ENCODE peak calls at places on chromosome 14, in eight cellular contexts. One of them, this sample, is unnamed.

GRCh38 chr14:92599786-92600185 is 86.2 kb downstream of the RIN3 start:
- DNase-seq in fibroblast of mammary gland: peak; percentile 36
- DNase-seq in adipocyte: no peak
- DNase-seq in AG04450: no peak
- DNase-seq in cardiac fibroblast: no peak
- DNase-seq in fibroblast of the aortic adventitia: no peak
- DNase-seq in fibroblast of pulmonary artery: no peak
- DNase-seq in HL-60: no peak
- DNase-seq in this sample: no peak

GRCh38 chr14:39266589-39266870 is 32.8 kb downstream of the MIA2 start:
- DNase-seq in cardiac fibroblast: no peak
- DNase-seq in fibroblast of mammary gland: no peak
- DNase-seq in AG04450: no peak
- DNase-seq in fibroblast of pulmonary artery: peak; percentile 47
- DNase-seq in HL-60: no peak
- DNase-seq in adipocyte: peak; percentile 75
- DNase-seq in fibroblast of the aortic adventitia: peak; percentile 48
- DNase-seq in this sample: peak; percentile 5

GRCh38 chr14:94320243-94320642 is 2.9 kb downstream of the SERPINA6 start:
- DNase-seq in AG04450: no peak
- DNase-seq in fibroblast of pulmonary artery: no peak
- DNase-seq in fibroblast of the aortic adventitia: no peak
- DNase-seq in HL-60: no peak
- DNase-seq in fibroblast of mammary gland: no peak
- DNase-seq in cardiac fibroblast: no peak
- DNase-seq in adipocyte: no peak
- DNase-seq in this sample: no peak

GRCh38 chr14:89813485-89814080 is 140.9 kb downstream of the EFCAB11 start:
- DNase-seq in adipocyte: peak; percentile 88
- DNase-seq in fibroblast of pulmonary artery: peak; percentile 78
- DNase-seq in fibroblast of the aortic adventitia: peak; percentile 83
- DNase-seq in cardiac fibroblast: peak; percentile 89
- DNase-seq in AG04450: peak; percentile 86
- DNase-seq in HL-60: no peak
- DNase-seq in fibroblast of mammary gland: peak; percentile 16
- DNase-seq in this sample: no peak

GRCh38 chr14:55715889-55716288 is 135.9 kb downstream of the KTN1 start:
- DNase-seq in AG04450: no peak
- DNase-seq in fibroblast of mammary gland: peak; percentile 95
- DNase-seq in HL-60: peak; percentile 22
- DNase-seq in fibroblast of pulmonary artery: peak; percentile 69
- DNase-seq in cardiac fibroblast: peak; percentile 89
- DNase-seq in fibroblast of the aortic adventitia: peak; percentile 67
- DNase-seq in adipocyte: peak; percentile 84
- DNase-seq in this sample: no peak

GRCh38 chr14:67510121-67510520 is 21.6 kb upstream of the TMEM229B start:
- DNase-seq in adipocyte: no peak
- DNase-seq in cardiac fibroblast: peak; percentile 22
- DNase-seq in AG04450: no peak
- DNase-seq in fibroblast of the aortic adventitia: peak; percentile 16
- DNase-seq in fibroblast of mammary gland: peak; percentile 59
- DNase-seq in HL-60: no peak
- DNase-seq in fibroblast of pulmonary artery: peak; percentile 24
- DNase-seq in this sample: no peak

GRCh38 chr14:85471156-85471555 is 58.8 kb upstream of the FLRT2 start:
- DNase-seq in fibroblast of mammary gland: peak; percentile 50
- DNase-seq in fibroblast of pulmonary artery: peak; percentile 74
- DNase-seq in adipocyte: peak; percentile 85
- DNase-seq in fibroblast of the aortic adventitia: peak; percentile 87
- DNase-seq in AG04450: no peak
- DNase-seq in cardiac fibroblast: peak; percentile 69
- DNase-seq in HL-60: no peak
- DNase-seq in this sample: no peak

GRCh38 chr14:24964048-24964447 is 85.9 kb downstream of the STXBP6 start:
- DNase-seq in HL-60: no peak
- DNase-seq in AG04450: no peak
- DNase-seq in fibroblast of pulmonary artery: no peak
- DNase-seq in fibroblast of mammary gland: no peak
- DNase-seq in fibroblast of the aortic adventitia: no peak
- DNase-seq in adipocyte: no peak
- DNase-seq in cardiac fibroblast: no peak
- DNase-seq in this sample: no peak

GRCh38 chr14:96364911-96365310 is 1.6 kb downstream of the GSKIP start:
- DNase-seq in adipocyte: no peak
- DNase-seq in fibroblast of pulmonary artery: no peak
- DNase-seq in cardiac fibroblast: no peak
- DNase-seq in fibroblast of mammary gland: no peak
- DNase-seq in AG04450: no peak
- DNase-seq in fibroblast of the aortic adventitia: no peak
- DNase-seq in HL-60: no peak
- DNase-seq in this sample: no peak

GRCh38 chr14:87667661-87668060 is 325.3 kb downstream of the GALC start:
- DNase-seq in fibroblast of pulmonary artery: no peak
- DNase-seq in fibroblast of mammary gland: no peak
- DNase-seq in cardiac fibroblast: no peak
- DNase-seq in AG04450: no peak
- DNase-seq in HL-60: no peak
- DNase-seq in adipocyte: no peak
- DNase-seq in fibroblast of the aortic adventitia: no peak
- DNase-seq in this sample: no peak

GRCh38 chr14:72680853-72681640 is 212.9 kb downstream of the DPF3 start:
- DNase-seq in fibroblast of pulmonary artery: no peak
- DNase-seq in adipocyte: no peak
- DNase-seq in AG04450: no peak
- DNase-seq in fibroblast of the aortic adventitia: no peak
- DNase-seq in HL-60: no peak
- DNase-seq in cardiac fibroblast: no peak
- DNase-seq in fibroblast of mammary gland: no peak
- DNase-seq in this sample: no peak

GRCh38 chr14:35285168-35285990 is 6.8 kb upstream of the PSMA6 start:
- DNase-seq in fibroblast of mammary gland: peak; percentile 77
- DNase-seq in adipocyte: no peak
- DNase-seq in fibroblast of the aortic adventitia: no peak
- DNase-seq in HL-60: peak; percentile 78
- DNase-seq in cardiac fibroblast: peak; percentile 39
- DNase-seq in fibroblast of pulmonary artery: no peak
- DNase-seq in AG04450: no peak
- DNase-seq in this sample: no peak

GRCh38 chr14:55926007-55926406 is 192.2 kb upstream of the PELI2 start:
- DNase-seq in HL-60: no peak
- DNase-seq in cardiac fibroblast: no peak
- DNase-seq in adipocyte: no peak
- DNase-seq in AG04450: no peak
- DNase-seq in fibroblast of mammary gland: no peak
- DNase-seq in fibroblast of the aortic adventitia: no peak
- DNase-seq in fibroblast of pulmonary artery: no peak
- DNase-seq in this sample: no peak

GRCh38 chr14:104777808-104778249 is 17.7 kb downstream of the AKT1 start:
- DNase-seq in cardiac fibroblast: no peak
- DNase-seq in HL-60: no peak
- DNase-seq in fibroblast of pulmonary artery: no peak
- DNase-seq in AG04450: no peak
- DNase-seq in fibroblast of mammary gland: no peak
- DNase-seq in fibroblast of the aortic adventitia: no peak
- DNase-seq in adipocyte: no peak
- DNase-seq in this sample: no peak

GRCh38 chr14:77051101-77051500 is 22.6 kb upstream of the IRF2BPL start:
- DNase-seq in HL-60: no peak
- DNase-seq in fibroblast of the aortic adventitia: peak; percentile 40
- DNase-seq in AG04450: no peak
- DNase-seq in adipocyte: no peak
- DNase-seq in cardiac fibroblast: no peak
- DNase-seq in fibroblast of mammary gland: no peak
- DNase-seq in fibroblast of pulmonary artery: no peak
- DNase-seq in this sample: no peak

GRCh38 chr14:33602396-33602795 is 348.5 kb downstream of the EGLN3 start:
- DNase-seq in adipocyte: no peak
- DNase-seq in HL-60: no peak
- DNase-seq in AG04450: no peak
- DNase-seq in fibroblast of the aortic adventitia: no peak
- DNase-seq in fibroblast of pulmonary artery: no peak
- DNase-seq in fibroblast of mammary gland: no peak
- DNase-seq in cardiac fibroblast: peak; percentile 57
- DNase-seq in this sample: no peak

GRCh38 chr14:23450376-23450775 is 14.9 kb upstream of the MYH7 start:
- DNase-seq in fibroblast of pulmonary artery: no peak
- DNase-seq in AG04450: no peak
- DNase-seq in fibroblast of mammary gland: no peak
- DNase-seq in cardiac fibroblast: no peak
- DNase-seq in adipocyte: no peak
- DNase-seq in HL-60: no peak
- DNase-seq in fibroblast of the aortic adventitia: no peak
- DNase-seq in this sample: no peak

GRCh38 chr14:42378274-42378673 is 771.6 kb downstream of the LRFN5 start:
- DNase-seq in fibroblast of pulmonary artery: no peak
- DNase-seq in fibroblast of the aortic adventitia: no peak
- DNase-seq in cardiac fibroblast: no peak
- DNase-seq in adipocyte: no peak
- DNase-seq in AG04450: no peak
- DNase-seq in HL-60: no peak
- DNase-seq in fibroblast of mammary gland: no peak
- DNase-seq in this sample: no peak

GRCh38 chr14:73105050-73105449 is 31.3 kb upstream of the PSEN1 start:
- DNase-seq in fibroblast of pulmonary artery: no peak
- DNase-seq in adipocyte: no peak
- DNase-seq in HL-60: no peak
- DNase-seq in AG04450: no peak
- DNase-seq in cardiac fibroblast: peak; percentile 8
- DNase-seq in fibroblast of mammary gland: peak; percentile 21
- DNase-seq in fibroblast of the aortic adventitia: no peak
- DNase-seq in this sample: no peak

GRCh38 chr14:92932448-92933395 is 9.8 kb downstream of the CHGA start:
- DNase-seq in adipocyte: no peak
- DNase-seq in fibroblast of the aortic adventitia: no peak
- DNase-seq in AG04450: no peak
- DNase-seq in cardiac fibroblast: no peak
- DNase-seq in HL-60: no peak
- DNase-seq in fibroblast of pulmonary artery: no peak
- DNase-seq in fibroblast of mammary gland: no peak
- DNase-seq in this sample: no peak

GRCh38 chr14:100586520-100587247 is 533 bp downstream of the BEGAIN start:
- DNase-seq in fibroblast of pulmonary artery: no peak
- DNase-seq in fibroblast of the aortic adventitia: no peak
- DNase-seq in HL-60: no peak
- DNase-seq in AG04450: no peak
- DNase-seq in cardiac fibroblast: peak; percentile 8
- DNase-seq in adipocyte: peak; percentile 43
- DNase-seq in fibroblast of mammary gland: peak; percentile 53
- DNase-seq in this sample: peak; percentile 13

GRCh38 chr14:100587763-100588411 is 670 bp upstream of the BEGAIN start:
- DNase-seq in fibroblast of mammary gland: peak; percentile 53
- DNase-seq in fibroblast of pulmonary artery: peak; percentile 16
- DNase-seq in HL-60: no peak
- DNase-seq in fibroblast of the aortic adventitia: peak; percentile 17
- DNase-seq in cardiac fibroblast: peak; percentile 40
- DNase-seq in AG04450: no peak
- DNase-seq in adipocyte: no peak
- DNase-seq in this sample: no peak

GRCh38 chr14:100587248-100587762 is at the start of gene BEGAIN:
- DNase-seq in HL-60: no peak
- DNase-seq in AG04450: no peak
- DNase-seq in fibroblast of the aortic adventitia: no peak
- DNase-seq in cardiac fibroblast: no peak
- DNase-seq in fibroblast of pulmonary artery: no peak
- DNase-seq in adipocyte: peak; percentile 32
- DNase-seq in fibroblast of mammary gland: no peak
- DNase-seq in this sample: no peak

GRCh38 chr14:100585448-100586152 is 1.6 kb downstream of the BEGAIN start:
- DNase-seq in cardiac fibroblast: no peak
- DNase-seq in fibroblast of mammary gland: no peak
- DNase-seq in adipocyte: no peak
- DNase-seq in fibroblast of the aortic adventitia: no peak
- DNase-seq in AG04450: no peak
- DNase-seq in fibroblast of pulmonary artery: no peak
- DNase-seq in HL-60: no peak
- DNase-seq in this sample: no peak

GRCh38 chr14:100586153-100586519 is 1.1 kb downstream of the BEGAIN start:
- DNase-seq in HL-60: no peak
- DNase-seq in AG04450: no peak
- DNase-seq in cardiac fibroblast: no peak
- DNase-seq in fibroblast of the aortic adventitia: no peak
- DNase-seq in fibroblast of pulmonary artery: no peak
- DNase-seq in fibroblast of mammary gland: no peak
- DNase-seq in adipocyte: no peak
- DNase-seq in this sample: no peak
- H3K4me3 ChIP-seq in HL-60: peak overlapping the region; percentile 26
- H3K4me3 ChIP-seq in AG04450: peak overlapping the region; percentile 49
- H3K4me3 ChIP-seq in cardiac fibroblast: peak overlapping the region; percentile 47
- H3K4me3 ChIP-seq in fibroblast of the aortic adventitia: peak overlapping the region; percentile 48
- H3K4me3 ChIP-seq in fibroblast of pulmonary artery: peak overlapping the region; percentile 41
- H3K4me3 ChIP-seq in fibroblast of mammary gland: peak overlapping the region; percentile 44
- H3K4me3 ChIP-seq in adipocyte: peak overlapping the region; percentile 76
- H3K4me3 ChIP-seq in this sample: peak overlapping the region; percentile 31

DNA sequence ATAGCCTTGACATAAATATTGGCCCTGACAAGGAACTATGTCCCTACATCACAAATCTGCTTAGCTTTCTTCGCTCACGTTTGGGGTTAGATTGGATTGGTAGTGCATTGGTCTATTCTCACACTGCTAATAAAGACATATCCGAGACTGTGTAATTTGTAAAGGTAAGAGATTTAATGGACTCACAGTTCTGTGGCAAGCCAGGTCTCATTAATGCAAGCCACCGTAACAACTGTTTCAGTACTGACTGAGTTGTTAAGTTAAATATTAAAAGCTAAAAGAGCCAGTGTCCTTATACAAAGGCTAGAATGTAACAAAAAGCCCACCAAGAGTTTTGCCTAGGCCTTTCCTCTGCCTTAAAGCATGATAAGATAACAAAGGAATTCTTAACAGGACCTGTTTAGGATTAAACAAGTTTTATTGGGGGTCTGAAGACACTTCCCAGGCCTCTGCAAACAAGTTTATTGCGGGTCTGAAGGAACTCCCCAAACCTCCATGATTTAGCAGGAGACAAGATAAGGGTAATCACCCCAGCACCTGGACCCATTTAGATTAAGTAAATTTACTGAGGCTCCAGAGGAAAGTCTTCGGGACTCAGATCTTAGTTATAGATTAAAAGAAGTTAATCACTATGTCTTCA is 88.2 kb upstream of the PTGDR start:
- DNase-seq in cardiac fibroblast: no peak
- DNase-seq in fibroblast of the aortic adventitia: no peak
- DNase-seq in fibroblast of mammary gland: no peak
- DNase-seq in HL-60: no peak
- DNase-seq in fibroblast of pulmonary artery: no peak
- DNase-seq in adipocyte: no peak
- DNase-seq in AG04450: no peak
- DNase-seq in this sample: no peak
- H3K4me3 ChIP-seq in cardiac fibroblast: no peak overlapping the region
- H3K4me3 ChIP-seq in fibroblast of the aortic adventitia: no peak overlapping the region
- H3K4me3 ChIP-seq in fibroblast of mammary gland: no peak overlapping the region
- H3K4me3 ChIP-seq in HL-60: no peak overlapping the region
- H3K4me3 ChIP-seq in fibroblast of pulmonary artery: no peak overlapping the region
- H3K4me3 ChIP-seq in adipocyte: no peak overlapping the region
- H3K4me3 ChIP-seq in AG04450: no peak overlapping the region
- H3K4me3 ChIP-seq in this sample: no peak overlapping the region

GRCh38 chr14:106436310-106436905 is 910.0 kb downstream of the TMEM121 start:
- DNase-seq in AG04450: no peak
- DNase-seq in HL-60: peak; percentile 56
- DNase-seq in fibroblast of the aortic adventitia: no peak
- DNase-seq in cardiac fibroblast: peak; percentile 14
- DNase-seq in adipocyte: no peak
- DNase-seq in fibroblast of mammary gland: peak; percentile 10
- DNase-seq in fibroblast of pulmonary artery: no peak
- DNase-seq in this sample: no peak
- H3K4me3 ChIP-seq in AG04450: no peak overlapping the region
- H3K4me3 ChIP-seq in HL-60: no peak overlapping the region
- H3K4me3 ChIP-seq in fibroblast of the aortic adventitia: no peak overlapping the region
- H3K4me3 ChIP-seq in cardiac fibroblast: no peak overlapping the region
- H3K4me3 ChIP-seq in adipocyte: no peak overlapping the region
- H3K4me3 ChIP-seq in fibroblast of mammary gland: no peak overlapping the region
- H3K4me3 ChIP-seq in fibroblast of pulmonary artery: no peak overlapping the region
- H3K4me3 ChIP-seq in this sample: no peak overlapping the region

GRCh38 chr14:68968051-68968450 is 11.1 kb downstream of the ACTN1 start:
- DNase-seq in AG04450: no peak
- DNase-seq in cardiac fibroblast: no peak
- DNase-seq in HL-60: no peak
- DNase-seq in fibroblast of the aortic adventitia: no peak
- DNase-seq in adipocyte: no peak
- DNase-seq in fibroblast of mammary gland: no peak
- DNase-seq in fibroblast of pulmonary artery: no peak
- DNase-seq in this sample: no peak
- H3K4me3 ChIP-seq in AG04450: no peak overlapping the region
- H3K4me3 ChIP-seq in cardiac fibroblast: no peak overlapping the region
- H3K4me3 ChIP-seq in HL-60: no peak overlapping the region
- H3K4me3 ChIP-seq in fibroblast of the aortic adventitia: no peak overlapping the region
- H3K4me3 ChIP-seq in adipocyte: no peak overlapping the region
- H3K4me3 ChIP-seq in fibroblast of mammary gland: no peak overlapping the region
- H3K4me3 ChIP-seq in fibroblast of pulmonary artery: no peak overlapping the region
- H3K4me3 ChIP-seq in this sample: no peak overlapping the region